ENCODE peak calls at places on chromosome 4, in five cellular contexts. L, X, A, F and U are unnamed samples.

GRCh38 chr4:21697583-21697982 is 251.0 kb downstream of the KCNIP4 start:
- DNase-seq in L (peak), X (peak), A (no peak), F (peak), U (no peak)

GRCh38 chr4:157600583-157600982 is 380.1 kb downstream of the GRIA2 start:
- DNase-seq in L (no peak), X (no peak), A (no peak), F (no peak), U (no peak)

GRCh38 chr4:85864806-85865205 is 389.9 kb downstream of the ARHGAP24 start:
- DNase-seq in L (no peak), X (no peak), A (no peak), F (no peak), U (no peak)

GRCh38 chr4:62482355-62482754 is 1282.2 kb downstream of the ADGRL3 start:
- DNase-seq in L (no peak), X (no peak), A (no peak), F (no peak), U (no peak)

GRCh38 chr4:62162606-62163005 is 962.5 kb downstream of the ADGRL3 start:
- DNase-seq in L (no peak), X (no peak), A (no peak), F (no peak), U (no peak)

GRCh38 chr4:1337376-1337831 is 9.6 kb upstream of the UVSSA start:
- DNase-seq in L (no peak), X (peak), A (no peak), F (no peak), U (peak)

GRCh38 chr4:141705747-141706377 is 69.5 kb downstream of the IL15 start:
- DNase-seq in L (no peak), X (no peak), A (no peak), F (no peak), U (no peak)

GRCh38 chr4:139015948-139016451 is 419 bp downstream of the NOCT start:
- DNase-seq in L (peak), X (peak), A (no peak), F (no peak), U (no peak)

GRCh38 chr4:186190456-186191265 is 706 bp upstream of the CYP4V2 start:
- DNase-seq in L (peak), X (peak), A (no peak), F (peak), U (no peak)

GRCh38 chr4:101398807-101399206 is 51.5 kb upstream of the PPP3CA start:
- DNase-seq in L (no peak), X (no peak), A (no peak), F (no peak), U (no peak)

GRCh38 chr4:76950846-76951321 is 1.3 kb downstream of the SEPTIN11 start:
- DNase-seq in L (peak), X (peak), A (no peak), F (no peak), U (no peak)

GRCh38 chr4:61541474-61541873 is 341.3 kb downstream of the ADGRL3 start:
- DNase-seq in L (no peak), X (peak), A (no peak), F (no peak), U (no peak)

GRCh38 chr4:138892483-138893386 is 122.8 kb upstream of the NOCT start:
- DNase-seq in L (peak), X (no peak), A (no peak), F (no peak), U (no peak)

GRCh38 chr4:1910643-1911042 is 39.5 kb downstream of the NSD2 start:
- DNase-seq in L (peak), X (peak), A (no peak), F (no peak), U (no peak)

GRCh38 chr4:168474660-168475320 is 5.5 kb downstream of the DDX60L start:
- DNase-seq in L (no peak), X (no peak), A (no peak), F (no peak), U (no peak)

GRCh38 chr4:156578713-156579112 is 392.9 kb downstream of the PDGFC start:
- DNase-seq in L (no peak), X (no peak), A (no peak), F (no peak), U (no peak)

GRCh38 chr4:5940470-5941203 is 47.8 kb upstream of the CRMP1 start:
- DNase-seq in L (no peak), X (no peak), A (no peak), F (peak), U (no peak)

GRCh38 chr4:2353222-2354107 is 65.0 kb downstream of the ZFYVE28 start:
- DNase-seq in L (no peak), X (no peak), A (peak), F (peak), U (peak)

GRCh38 chr4:67892905-67893304 is 9.1 kb upstream of the TMPRSS11D start:
- DNase-seq in L (no peak), X (no peak), A (no peak), F (no peak), U (no peak)

GRCh38 chr4:5330339-5330738 is 279.1 kb downstream of the STK32B start:
- DNase-seq in L (no peak), X (no peak), A (no peak), F (no peak), U (no peak)

GRCh38 chr4:80334568-80334967 is 962 bp upstream of the CFAP299 start:
- DNase-seq in L (no peak), X (no peak), A (no peak), F (no peak), U (no peak)

DNA sequence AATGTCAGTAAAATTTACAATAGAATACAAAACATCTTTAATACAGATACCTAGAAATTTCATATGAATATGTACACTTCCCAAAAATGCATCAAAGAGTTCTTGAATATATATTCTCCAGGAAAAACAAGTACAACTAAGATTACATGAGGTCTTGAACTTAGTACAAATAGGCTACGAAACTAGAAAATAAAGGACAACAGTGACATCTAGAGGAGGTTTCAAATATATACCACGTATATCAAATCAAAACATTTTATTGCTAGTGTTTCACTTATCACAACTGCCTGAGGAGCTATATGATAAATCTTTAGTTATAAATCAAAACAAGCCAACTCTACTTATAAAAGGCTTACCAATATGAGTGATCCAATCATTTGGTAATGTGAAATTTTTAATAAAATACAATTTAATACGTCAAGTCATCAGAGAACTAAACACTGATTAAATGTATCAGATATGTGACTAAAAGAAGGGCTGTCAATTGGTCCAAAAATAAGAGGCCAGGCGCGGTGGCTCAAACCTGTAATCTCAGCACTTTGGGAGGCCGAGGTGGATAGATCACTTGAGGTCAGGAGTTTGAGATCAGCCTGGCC is 36.6 kb downstream of the ANAPC10 start:
- DNase-seq in L (peak), X (peak), A (no peak), F (no peak), U (no peak)
- TF ChIP-seq CTCF in L (no peak), X (peak), A (peak), F (no peak), U (peak)

GRCh38 chr4:180455226-180455625 is 1788.0 kb upstream of the TENM3 start:
- DNase-seq in L (no peak), X (peak), A (no peak), F (no peak), U (no peak)

DNA sequence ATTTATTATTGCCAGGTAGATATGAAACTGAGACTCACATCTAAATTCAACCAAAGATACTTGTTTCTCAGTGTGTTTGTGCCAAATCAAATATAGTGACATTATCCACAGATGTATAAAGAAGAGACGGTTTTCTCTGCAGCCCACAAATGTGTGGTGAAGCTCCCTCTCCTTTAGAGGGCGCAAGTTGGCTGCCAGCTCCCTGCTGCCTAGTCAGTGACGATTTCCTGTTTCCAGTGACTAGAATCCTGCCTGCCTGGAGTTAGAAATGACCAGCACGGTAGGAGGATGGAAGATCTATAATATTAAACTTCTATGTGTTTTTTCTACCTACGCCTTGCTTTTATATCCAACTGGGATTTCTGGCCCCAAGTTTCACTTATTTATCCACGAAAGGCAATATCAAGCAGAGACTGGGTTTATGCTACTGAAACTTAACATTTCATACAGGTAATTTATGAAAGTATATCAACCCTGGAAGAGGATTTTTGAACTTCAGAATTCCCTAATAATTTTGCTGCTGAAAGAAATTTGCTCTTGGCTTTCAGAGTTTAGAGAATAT is 1793.7 kb upstream of the TENM3 start:
- DNase-seq in L (peak), X (peak), A (no peak), F (no peak), U (no peak)
- TF ChIP-seq CTCF in L (peak), X (peak), A (no peak), F (peak), U (peak)

GRCh38 chr4:98514930-98515809 is 143.2 kb downstream of the TSPAN5 start:
- DNase-seq in L (no peak), X (no peak), A (no peak), F (no peak), U (no peak)
- TF ChIP-seq CTCF in L (no peak), X (no peak), A (no peak), F (no peak), U (no peak)

GRCh38 chr4:113407409-113407808 is 354.1 kb downstream of the CAMK2D start:
- DNase-seq in L (no peak), X (no peak), A (no peak), F (no peak), U (no peak)

GRCh38 chr4:113410686-113411085 is 350.9 kb downstream of the CAMK2D start:
- DNase-seq in L (no peak), X (no peak), A (no peak), F (no peak), U (no peak)

GRCh38 chr4:113406723-113407016 is 354.9 kb downstream of the CAMK2D start:
- DNase-seq in L (no peak), X (no peak), A (no peak), F (no peak), U (no peak)

GRCh38 chr4:113405874-113406722 is 355.4 kb downstream of the CAMK2D start:
- DNase-seq in L (no peak), X (no peak), A (no peak), F (no peak), U (no peak)

GRCh38 chr4:113411496-113411938 is 350.0 kb downstream of the CAMK2D start:
- DNase-seq in L (no peak), X (peak), A (no peak), F (no peak), U (no peak)
- TF ChIP-seq CTCF in L (no peak), X (no peak), A (no peak), F (no peak), U (peak)